ENCODE peak calls at places on chromosomes 11 and 22, in five cellular contexts. J is fibroblast of lung, Y is endothelial cell of umbilical vein, X is DND-41, R is H9. D is an unnamed sample.

GRCh38 chr11:79013509-79013908 is 427.3 kb downstream of the TENM4 start:
- DNase-seq in J (peak; percentile 30), Y (peak; percentile 10), X (no peak), R (no peak), D (peak; percentile 18)

GRCh38 chr11:110069158-110069737 is 23.9 kb upstream of the ZC3H12C start:
- DNase-seq in J (peak; percentile 69), Y (peak; percentile 97), X (no peak), R (no peak), D (peak; percentile 100)

GRCh38 chr11:83933008-83933407 is 646.8 kb upstream of the CCDC90B start:
- DNase-seq in J (no peak), Y (no peak), X (no peak), R (no peak), D (no peak)

GRCh38 chr11:89176938-89177337 is 737 bp upstream of the TYR start:
- DNase-seq in J (no peak), Y (no peak), X (no peak), R (no peak), D (no peak)

GRCh38 chr22:50702821-50703725 is 30.4 kb downstream of the SHANK3 start:
- DNase-seq in J (no peak), Y (no peak), X (no peak), R (no peak), D (no peak)

GRCh38 chr11:81986556-81987161 is 747.0 kb downstream of the FAM181B start:
- DNase-seq in J (no peak), Y (no peak), X (no peak), R (no peak), D (no peak)

GRCh38 chr11:1946812-1947480 is at the start of gene MRPL23:
- DNase-seq in J (no peak), Y (no peak), X (no peak), R (no peak), D (no peak)

GRCh38 chr22:17159504-17159951 is 451 bp upstream of the HDHD5 start:
- DNase-seq in J (peak; percentile 62), Y (no peak), X (no peak), R (no peak), D (peak; percentile 61)

GRCh38 chr11:2092956-2093412 is 46.2 kb downstream of the IGF2 start:
- DNase-seq in J (peak; percentile 75), Y (no peak), X (peak; percentile 95), R (peak; percentile 31), D (peak; percentile 95)

GRCh38 chr11:35166369-35167360 is 27.7 kb downstream of the CD44 start:
- DNase-seq in J (peak; percentile 97), Y (peak; percentile 70), X (no peak), R (no peak), D (peak; percentile 98)

GRCh38 chr11:12163181-12163841 is 52.9 kb downstream of the MICAL2 start:
- DNase-seq in J (peak; percentile 85), Y (peak; percentile 17), X (no peak), R (no peak), D (peak; percentile 46)

GRCh38 chr11:118152552-118153471 is at the start of gene SCN4B:
- DNase-seq in J (peak; percentile 65), Y (peak; percentile 43), X (peak; percentile 37), R (peak; percentile 81), D (peak; percentile 62)

GRCh38 chr11:65498042-65498726 is 661 bp upstream of the MALAT1 start:
- DNase-seq in J (peak; percentile 61), Y (no peak), X (peak; percentile 78), R (no peak), D (peak; percentile 50)

GRCh38 chr11:18312663-18313420 is 9.1 kb downstream of the HPS5 start:
- DNase-seq in J (peak; percentile 83), Y (peak; percentile 22), X (no peak), R (no peak), D (no peak)

GRCh38 chr22:49566141-49566541 is 261.5 kb downstream of the BRD1 start:
- DNase-seq in J (no peak), Y (no peak), X (no peak), R (peak; percentile 15), D (no peak)

GRCh38 chr22:46074771-46075551 is 75.4 kb upstream of the PPARA start:
- DNase-seq in J (no peak), Y (no peak), X (no peak), R (no peak), D (no peak)

GRCh38 chr22:45230026-45230845 is 10.5 kb downstream of the KIAA0930 start:
- DNase-seq in J (no peak), Y (no peak), X (no peak), R (no peak), D (no peak)

GRCh38 chr22:22404598-22405284 is 103.8 kb downstream of the ZNF280B start:
- DNase-seq in J (no peak), Y (no peak), X (no peak), R (peak; percentile 15), D (no peak)

DNA sequence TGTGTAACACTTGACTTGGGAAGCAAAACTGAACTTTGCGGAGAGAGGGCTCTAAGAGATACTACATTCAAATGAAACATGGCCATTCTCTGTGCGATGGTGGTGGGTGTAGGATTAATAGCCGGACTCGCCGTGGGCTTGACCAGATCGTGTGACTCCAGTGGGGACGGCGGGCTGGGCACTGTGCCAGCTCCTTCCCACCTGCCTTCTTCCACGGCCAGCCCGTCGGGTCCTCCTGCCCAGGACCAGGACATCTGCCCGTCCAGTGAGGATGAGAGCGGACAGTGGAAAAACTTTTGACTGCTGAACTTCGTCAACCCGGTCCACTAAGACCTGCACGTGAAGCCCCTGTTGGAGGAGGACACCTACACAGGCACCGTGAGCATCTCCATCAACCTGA is 137.4 kb downstream of the OR4C45 start:
- DNase-seq in J (no peak), Y (no peak), X (no peak), R (no peak), D (no peak)
- H3K9me3 ChIP-seq in J (no peaks in the 10 kb centered on the region), Y (peaks cover 2% of the 10 kb centered on the region), X (peaks cover 5% of the 10 kb centered on the region), R (peaks cover 82% of the 10 kb centered on the region), D (no peaks in the 10 kb centered on the region)

DNA sequence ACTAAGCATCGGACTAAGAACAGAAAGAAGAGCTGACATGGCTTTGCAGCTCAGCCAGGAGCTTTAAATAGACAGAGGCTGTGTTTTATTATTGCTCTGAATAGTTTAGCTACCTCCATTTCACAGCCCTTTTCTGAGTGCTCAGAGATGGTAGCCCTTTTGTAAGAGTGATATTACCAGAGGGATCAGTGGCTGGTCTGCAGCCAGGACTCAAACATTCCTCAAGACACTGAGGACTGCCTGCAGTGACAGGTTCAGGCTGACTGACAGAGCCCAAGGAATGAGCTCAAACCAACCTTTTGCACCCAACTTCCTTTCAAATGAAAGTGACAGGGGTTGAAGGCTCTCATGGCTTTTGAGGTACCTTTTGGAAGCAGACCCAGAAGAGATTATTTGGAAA is 189.0 kb downstream of the DDX10 start:
- DNase-seq in J (no peak), Y (peak; percentile 49), X (no peak), R (no peak), D (no peak)
- H3K9ac ChIP-seq in J (no peak overlapping the region), Y (peak overlapping the region; percentile 67), X (no peak overlapping the region), R (no peak overlapping the region), D (no peak overlapping the region)

GRCh38 chr11:102780491-102780918 is at the start of gene MMP10:
- DNase-seq in J (peak; percentile 74), Y (peak; percentile 89), X (no peak), R (peak; percentile 62), D (peak; percentile 92)
- TF ChIP-seq CTCF in J (peak; percentile 44), Y (peak; percentile 61), X (peak; percentile 18), R (peak; percentile 62), D (peak; percentile 87)

DNA sequence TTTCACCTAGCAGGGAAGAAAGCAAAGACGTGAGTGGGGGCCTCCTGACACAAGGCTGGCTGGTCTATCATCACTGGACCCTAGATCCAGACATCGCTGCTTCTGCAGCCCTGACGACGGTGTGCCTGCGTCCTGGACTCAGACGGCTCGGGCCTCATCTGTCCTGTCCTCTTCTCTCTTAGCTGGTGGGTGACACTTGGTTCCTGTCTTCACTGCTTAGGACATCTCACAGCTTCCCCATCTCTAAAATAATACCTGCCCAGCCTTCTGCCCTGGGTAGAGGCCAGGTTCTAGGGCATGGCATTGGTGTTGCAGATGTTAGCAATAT is 41.3 kb downstream of the APOL1 start:
- DNase-seq in J (no peak), Y (no peak), X (no peak), R (no peak), D (no peak)
- H3K9me3 ChIP-seq in J (no peaks in the 10 kb centered on the region), Y (no peaks in the 10 kb centered on the region), X (peaks cover 13% of the 10 kb centered on the region), R (no peaks in the 10 kb centered on the region), D (no peaks in the 10 kb centered on the region)

GRCh38 chr11:111632798-111633197 is 30.5 kb downstream of the SIK2 start:
- DNase-seq in J (no peak), Y (no peak), X (no peak), R (no peak), D (no peak)

GRCh38 chr11:111633248-111633647 is 31.0 kb downstream of the SIK2 start:
- DNase-seq in J (no peak), Y (no peak), X (no peak), R (no peak), D (no peak)

GRCh38 chr11:111631034-111631665 is 28.9 kb downstream of the SIK2 start:
- DNase-seq in J (no peak), Y (no peak), X (no peak), R (no peak), D (no peak)

GRCh38 chr11:111629499-111629898 is 27.2 kb downstream of the SIK2 start:
- DNase-seq in J (peak; percentile 63), Y (no peak), X (no peak), R (no peak), D (no peak)

GRCh38 chr11:111631666-111632039 is 29.4 kb downstream of the SIK2 start:
- DNase-seq in J (peak; percentile 89), Y (peak; percentile 38), X (no peak), R (no peak), D (peak; percentile 15)
- H3K9ac ChIP-seq in J (no peak overlapping the region), Y (no peak overlapping the region), X (no peak overlapping the region), R (no peak overlapping the region), D (no peak overlapping the region)

DNA sequence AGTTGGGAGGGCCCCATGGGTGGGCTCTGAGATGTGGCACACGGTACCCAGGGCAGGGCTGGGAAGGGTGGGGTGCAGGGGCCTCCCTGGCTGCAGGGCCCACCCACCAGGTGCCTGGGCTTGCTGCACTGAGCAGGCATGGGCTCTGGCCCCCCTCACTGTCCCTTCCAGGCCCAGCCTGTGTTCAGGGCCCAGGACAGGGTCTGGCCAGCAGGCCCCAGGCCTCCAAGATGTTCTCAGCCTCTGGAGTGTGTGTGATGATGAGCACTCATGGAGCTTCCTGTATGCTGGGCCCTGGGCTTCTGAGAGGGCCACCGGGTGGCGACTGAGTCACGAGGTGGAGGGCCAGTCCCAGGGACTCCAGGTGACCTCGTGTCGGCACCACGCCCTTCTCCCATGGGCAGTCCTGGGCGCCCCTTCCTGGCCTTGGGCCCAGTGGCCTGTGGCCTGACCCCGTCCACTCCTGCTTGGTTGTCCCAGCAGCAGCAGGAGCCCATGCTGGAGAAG is 55.9 kb upstream of the CCDC188 start:
- DNase-seq in J (no peak), Y (peak; percentile 11), X (peak; percentile 22), R (no peak), D (no peak)
- TF ChIP-seq CTCF in J (no peak), Y (no peak), X (peak; percentile 35), R (no peak), D (no peak)

D was measured in PC-3.